ENCODE peak calls at places on chromosomes 4 and X, in seven cellular contexts. One of them, this sample, is unnamed.

GRCh38 chr4:106266201-106266600 is 49.8 kb downstream of the TBCK start:
- DNase-seq in hepatocyte: peak
- DNase-seq in tibial nerve: no peak
- DNase-seq in ovary: no peak
- DNase-seq in fibroblast of pulmonary artery: peak
- DNase-seq in cardiac muscle cell: peak
- DNase-seq in HFF-Myc: peak
- DNase-seq in this sample: peak

GRCh38 chr4:72564184-72564583 is 4.8 kb downstream of the ADAMTS3 start:
- DNase-seq in hepatocyte: no peak
- DNase-seq in tibial nerve: no peak
- DNase-seq in cardiac muscle cell: no peak
- DNase-seq in ovary: no peak
- DNase-seq in fibroblast of pulmonary artery: peak
- DNase-seq in HFF-Myc: no peak
- DNase-seq in this sample: no peak

GRCh38 chrX:71366674-71367256 is 608 bp downstream of the TAF1 start:
- DNase-seq in ovary: no peak
- DNase-seq in HFF-Myc: no peak
- DNase-seq in fibroblast of pulmonary artery: peak
- DNase-seq in hepatocyte: peak
- DNase-seq in tibial nerve: no peak
- DNase-seq in cardiac muscle cell: peak
- DNase-seq in this sample: no peak

GRCh38 chr4:74503580-74503979 is 58.6 kb downstream of the AREG start:
- DNase-seq in hepatocyte: no peak
- DNase-seq in cardiac muscle cell: no peak
- DNase-seq in tibial nerve: no peak
- DNase-seq in fibroblast of pulmonary artery: peak
- DNase-seq in HFF-Myc: peak
- DNase-seq in ovary: no peak
- DNase-seq in this sample: no peak

GRCh38 chr4:55251352-55251751 is 94.7 kb upstream of the SRD5A3 start:
- DNase-seq in cardiac muscle cell: peak
- DNase-seq in hepatocyte: peak
- DNase-seq in tibial nerve: no peak
- DNase-seq in HFF-Myc: no peak
- DNase-seq in ovary: no peak
- DNase-seq in fibroblast of pulmonary artery: peak
- DNase-seq in this sample: no peak

GRCh38 chr4:6674500-6675149 is 19.1 kb upstream of the S100P start:
- DNase-seq in hepatocyte: peak
- DNase-seq in fibroblast of pulmonary artery: peak
- DNase-seq in HFF-Myc: no peak
- DNase-seq in cardiac muscle cell: peak
- DNase-seq in tibial nerve: no peak
- DNase-seq in ovary: no peak
- DNase-seq in this sample: peak

GRCh38 chr4:56730097-56730496 is 49.0 kb upstream of the HOPX start:
- DNase-seq in cardiac muscle cell: no peak
- DNase-seq in ovary: no peak
- DNase-seq in fibroblast of pulmonary artery: no peak
- DNase-seq in tibial nerve: no peak
- DNase-seq in hepatocyte: no peak
- DNase-seq in HFF-Myc: no peak
- DNase-seq in this sample: no peak

GRCh38 chr4:140755811-140756291 is 334 bp downstream of the TBC1D9 start:
- DNase-seq in hepatocyte: peak
- DNase-seq in cardiac muscle cell: peak
- DNase-seq in fibroblast of pulmonary artery: peak
- DNase-seq in tibial nerve: peak
- DNase-seq in HFF-Myc: no peak
- DNase-seq in ovary: peak
- DNase-seq in this sample: peak

GRCh38 chr4:176409627-176410026 is 89.9 kb downstream of the SPCS3 start:
- DNase-seq in HFF-Myc: no peak
- DNase-seq in tibial nerve: no peak
- DNase-seq in ovary: no peak
- DNase-seq in hepatocyte: no peak
- DNase-seq in fibroblast of pulmonary artery: no peak
- DNase-seq in cardiac muscle cell: no peak
- DNase-seq in this sample: no peak

GRCh38 chrX:79556750-79557149 is 189.6 kb upstream of the ITM2A start:
- DNase-seq in tibial nerve: no peak
- DNase-seq in fibroblast of pulmonary artery: no peak
- DNase-seq in cardiac muscle cell: no peak
- DNase-seq in HFF-Myc: no peak
- DNase-seq in ovary: no peak
- DNase-seq in hepatocyte: no peak
- DNase-seq in this sample: no peak

DNA sequence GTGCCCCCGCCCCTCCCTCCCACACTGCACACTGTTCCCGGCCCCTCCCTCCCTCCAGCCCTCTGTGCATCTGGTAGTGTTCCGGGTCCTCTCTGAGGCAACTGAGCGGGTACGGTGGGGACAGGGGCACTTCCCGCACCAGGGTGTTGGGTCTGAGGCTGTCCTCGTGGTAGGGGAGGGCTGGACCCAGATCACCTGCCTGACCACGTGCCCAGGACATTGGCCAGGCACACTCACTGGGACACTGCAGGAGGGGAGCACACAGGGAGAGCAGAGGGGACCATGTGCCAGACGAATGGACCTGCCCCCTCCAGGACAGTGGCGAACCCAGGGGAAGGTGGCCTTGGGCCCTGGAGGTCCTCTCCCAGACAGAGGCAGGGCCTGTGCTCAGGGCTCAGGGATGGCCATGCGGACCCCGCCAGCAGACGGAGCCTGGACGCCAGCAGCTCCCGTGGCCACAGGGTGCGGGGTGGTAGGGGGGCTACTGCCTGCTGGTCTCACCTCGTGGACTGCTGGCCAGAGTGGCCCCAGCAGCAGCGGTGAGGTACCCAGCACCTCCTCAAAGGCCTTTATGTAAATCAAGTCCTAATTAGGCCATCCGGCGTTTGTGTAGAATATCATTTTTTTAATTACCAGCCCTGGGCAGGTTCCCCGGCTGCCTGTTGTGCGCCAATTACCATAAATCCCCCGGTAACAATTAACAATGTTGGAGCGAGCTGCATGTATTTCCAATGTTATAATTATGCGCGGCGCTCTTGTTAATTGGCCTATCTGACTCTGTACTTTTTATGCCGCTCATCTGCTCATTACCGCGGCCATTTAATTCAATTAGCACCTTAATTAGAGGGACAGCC is 106.9 kb downstream of the FAM53A start:
- DNase-seq in ovary: no peak
- DNase-seq in hepatocyte: no peak
- DNase-seq in HFF-Myc: no peak
- DNase-seq in fibroblast of pulmonary artery: no peak
- DNase-seq in cardiac muscle cell: no peak
- DNase-seq in tibial nerve: no peak
- DNase-seq in this sample: no peak
- TF ChIP-seq CTCF in ovary: no peak
- TF ChIP-seq CTCF in hepatocyte: no peak
- TF ChIP-seq CTCF in HFF-Myc: no peak
- TF ChIP-seq CTCF in fibroblast of pulmonary artery: no peak
- TF ChIP-seq CTCF in cardiac muscle cell: no peak
- TF ChIP-seq CTCF in tibial nerve: no peak
- TF ChIP-seq CTCF in this sample: no peak

DNA sequence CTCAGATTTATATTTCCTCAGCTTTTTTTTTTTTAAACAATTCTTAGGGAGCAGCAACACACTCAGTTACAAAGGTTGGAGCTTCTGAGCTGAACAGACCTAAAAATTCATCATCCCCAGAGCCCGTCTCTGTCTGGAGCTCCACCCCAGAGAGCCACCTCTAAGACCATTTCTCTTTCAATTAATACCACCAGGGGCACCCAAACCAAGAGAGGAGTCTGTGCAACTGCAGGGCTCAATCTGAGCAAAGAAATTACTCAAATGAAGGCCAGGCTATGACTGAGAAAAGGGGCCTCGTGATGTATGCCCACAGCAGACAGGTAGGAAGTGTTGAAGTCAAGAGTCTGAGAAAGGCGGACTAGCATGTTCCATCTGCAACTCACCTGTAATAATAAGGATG is 95.5 kb downstream of the C4orf51 start:
- DNase-seq in hepatocyte: no peak
- DNase-seq in fibroblast of pulmonary artery: no peak
- DNase-seq in HFF-Myc: no peak
- DNase-seq in tibial nerve: no peak
- DNase-seq in cardiac muscle cell: no peak
- DNase-seq in ovary: no peak
- DNase-seq in this sample: no peak
- TF ChIP-seq CTCF in hepatocyte: no peak
- TF ChIP-seq CTCF in fibroblast of pulmonary artery: no peak
- TF ChIP-seq CTCF in HFF-Myc: no peak
- TF ChIP-seq CTCF in tibial nerve: no peak
- TF ChIP-seq CTCF in cardiac muscle cell: no peak
- TF ChIP-seq CTCF in ovary: no peak
- TF ChIP-seq CTCF in this sample: no peak

DNA sequence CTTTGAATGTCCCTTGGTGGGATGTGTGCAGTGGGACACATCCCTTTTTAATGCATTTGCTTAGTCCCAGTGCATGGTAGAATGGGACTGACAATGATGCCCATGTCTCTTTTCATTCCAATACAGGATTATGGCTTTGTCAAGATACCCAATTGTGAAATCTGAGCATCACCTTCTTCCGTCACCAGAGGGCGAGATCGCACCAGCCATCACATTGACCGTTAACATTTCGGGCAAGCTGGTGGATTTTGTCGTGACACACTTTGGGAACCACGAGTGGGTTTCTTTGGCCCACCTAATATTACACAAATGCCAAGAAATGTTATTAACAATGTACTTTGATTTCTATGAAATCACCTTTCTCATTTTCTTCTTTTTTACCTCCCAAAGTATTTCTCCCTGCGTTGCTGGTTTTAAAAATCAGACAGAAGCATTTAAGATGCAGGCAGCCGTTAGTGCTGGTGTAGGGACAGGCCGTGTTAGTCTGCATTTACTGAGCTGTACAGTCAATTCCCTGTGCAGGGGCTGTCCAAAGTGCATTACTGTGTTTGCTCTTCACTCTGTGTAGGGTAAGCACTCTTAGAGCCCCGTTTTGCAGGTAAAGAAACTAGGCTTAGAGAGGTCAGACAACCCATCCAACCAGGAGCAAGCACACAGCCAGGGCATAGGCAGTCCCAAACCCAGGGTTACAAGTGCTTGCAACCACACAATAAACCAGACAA is 46.5 kb downstream of the CWH43 start:
- DNase-seq in HFF-Myc: no peak
- DNase-seq in ovary: no peak
- DNase-seq in cardiac muscle cell: no peak
- DNase-seq in fibroblast of pulmonary artery: peak
- DNase-seq in hepatocyte: no peak
- DNase-seq in tibial nerve: no peak
- DNase-seq in this sample: peak
- TF ChIP-seq CTCF in HFF-Myc: peak
- TF ChIP-seq CTCF in ovary: no peak
- TF ChIP-seq CTCF in cardiac muscle cell: peak
- TF ChIP-seq CTCF in fibroblast of pulmonary artery: peak
- TF ChIP-seq CTCF in hepatocyte: no peak
- TF ChIP-seq CTCF in tibial nerve: no peak
- TF ChIP-seq CTCF in this sample: peak

GRCh38 chrX:55778322-55778721 is 60.8 kb downstream of the RRAGB start:
- DNase-seq in ovary: no peak
- DNase-seq in tibial nerve: no peak
- DNase-seq in hepatocyte: no peak
- DNase-seq in HFF-Myc: no peak
- DNase-seq in fibroblast of pulmonary artery: no peak
- DNase-seq in cardiac muscle cell: no peak
- DNase-seq in this sample: no peak
- TF ChIP-seq CTCF in ovary: no peak
- TF ChIP-seq CTCF in tibial nerve: no peak
- TF ChIP-seq CTCF in hepatocyte: no peak
- TF ChIP-seq CTCF in HFF-Myc: no peak
- TF ChIP-seq CTCF in fibroblast of pulmonary artery: no peak
- TF ChIP-seq CTCF in cardiac muscle cell: no peak
- TF ChIP-seq CTCF in this sample: no peak

GRCh38 chr4:165112258-165113156 is at the start of gene TMEM192:
- DNase-seq in hepatocyte: peak
- DNase-seq in fibroblast of pulmonary artery: peak
- DNase-seq in tibial nerve: peak
- DNase-seq in ovary: peak
- DNase-seq in cardiac muscle cell: peak
- DNase-seq in HFF-Myc: peak
- DNase-seq in this sample: peak
- TF ChIP-seq CTCF in hepatocyte: peak
- TF ChIP-seq CTCF in fibroblast of pulmonary artery: peak
- TF ChIP-seq CTCF in tibial nerve: peak
- TF ChIP-seq CTCF in ovary: peak
- TF ChIP-seq CTCF in cardiac muscle cell: peak
- TF ChIP-seq CTCF in HFF-Myc: peak
- TF ChIP-seq CTCF in this sample: peak

GRCh38 chrX:118565853-118566252 is 70.2 kb downstream of the DOCK11 start:
- DNase-seq in ovary: no peak
- DNase-seq in HFF-Myc: no peak
- DNase-seq in hepatocyte: no peak
- DNase-seq in cardiac muscle cell: no peak
- DNase-seq in tibial nerve: no peak
- DNase-seq in fibroblast of pulmonary artery: no peak
- DNase-seq in this sample: no peak

GRCh38 chrX:118571829-118572228 is 76.2 kb downstream of the DOCK11 start:
- DNase-seq in hepatocyte: peak
- DNase-seq in HFF-Myc: no peak
- DNase-seq in cardiac muscle cell: no peak
- DNase-seq in fibroblast of pulmonary artery: peak
- DNase-seq in tibial nerve: no peak
- DNase-seq in ovary: no peak
- DNase-seq in this sample: no peak

GRCh38 chrX:118569676-118570075 is 74.1 kb downstream of the DOCK11 start:
- DNase-seq in hepatocyte: no peak
- DNase-seq in cardiac muscle cell: no peak
- DNase-seq in fibroblast of pulmonary artery: no peak
- DNase-seq in ovary: no peak
- DNase-seq in tibial nerve: no peak
- DNase-seq in HFF-Myc: no peak
- DNase-seq in this sample: no peak

GRCh38 chrX:118566359-118566758 is 70.7 kb downstream of the DOCK11 start:
- DNase-seq in cardiac muscle cell: no peak
- DNase-seq in fibroblast of pulmonary artery: peak
- DNase-seq in hepatocyte: no peak
- DNase-seq in ovary: no peak
- DNase-seq in HFF-Myc: peak
- DNase-seq in tibial nerve: no peak
- DNase-seq in this sample: no peak

DNA sequence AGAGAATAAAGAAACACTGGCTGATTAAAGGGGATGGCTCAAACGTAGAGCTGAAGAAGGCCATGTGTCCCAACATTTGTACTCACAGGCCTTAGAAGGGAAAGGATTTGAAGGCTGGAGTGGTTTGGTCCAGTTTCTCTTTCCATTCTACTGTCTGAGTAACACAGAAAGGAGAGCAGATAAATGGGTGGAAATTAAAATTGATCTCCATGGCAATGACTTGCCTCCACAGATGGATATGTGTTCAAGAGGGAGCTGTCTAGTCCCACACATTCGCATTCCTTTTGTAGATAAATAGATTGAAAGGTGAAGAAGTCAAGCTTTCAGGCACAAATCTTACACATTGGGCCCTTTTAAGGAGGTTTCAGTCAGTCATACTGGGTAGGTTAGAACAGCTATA is 74.6 kb downstream of the DOCK11 start:
- DNase-seq in ovary: no peak
- DNase-seq in HFF-Myc: no peak
- DNase-seq in tibial nerve: no peak
- DNase-seq in hepatocyte: no peak
- DNase-seq in cardiac muscle cell: no peak
- DNase-seq in fibroblast of pulmonary artery: no peak
- DNase-seq in this sample: no peak
- TF ChIP-seq CTCF in ovary: no peak
- TF ChIP-seq CTCF in HFF-Myc: no peak
- TF ChIP-seq CTCF in tibial nerve: no peak
- TF ChIP-seq CTCF in hepatocyte: no peak
- TF ChIP-seq CTCF in cardiac muscle cell: no peak
- TF ChIP-seq CTCF in fibroblast of pulmonary artery: no peak
- TF ChIP-seq CTCF in this sample: no peak